ENCODE peak calls at places on chromosome 11, in ten cellular contexts. R is activated CD4-positive, CD25-positive, alpha-beta regulatory T cell treated with anti-CD3 and anti-CD28 coated beads, Interleukin-2, amount 50 U/mL, for 72 hours; L is AG09309; A is stimulated activated CD8-positive, alpha-beta memory T cell treated with anti-CD3 and anti-CD28 coated beads, Interleukin-15, amount 100 ng/mL, for 48 hours; C is T-cell; J is nucleus accumbens; K is GM19239; B is AG08395; Y is mesendoderm; U is osteocyte. I is an unnamed sample.

GRCh38 chr11:19259487-19260345 is 19.0 kb upstream of the E2F8 start:
- DNase-seq in L (no peak), B (peak), Y (peak), A (peak), K (peak), U (no peak), J (peak), C (peak), R (peak), I (no peak)

GRCh38 chr11:130216591-130217132 is 57.1 kb downstream of the ST14 start:
- DNase-seq in A (no peak), B (no peak), U (peak), Y (no peak), L (no peak), K (no peak), R (no peak), C (no peak), J (no peak), I (peak)

GRCh38 chr11:125223901-125224331 is 59.4 kb downstream of the PKNOX2 start:
- DNase-seq in R (no peak), U (no peak), A (no peak), J (no peak), K (no peak), C (no peak), Y (no peak), B (no peak), L (no peak), I (no peak)

GRCh38 chr11:22828373-22828772 is 1.2 kb downstream of the SVIP start:
- DNase-seq in U (no peak), L (no peak), J (no peak), C (no peak), K (no peak), Y (no peak), A (no peak), B (no peak), R (no peak), I (no peak)

GRCh38 chr11:75523189-75523588 is 2.6 kb downstream of the GDPD5 start:
- DNase-seq in J (no peak), C (no peak), A (no peak), U (no peak), L (no peak), Y (no peak), B (no peak), R (no peak), K (no peak), I (no peak)

GRCh38 chr11:104525416-104525815 is 361.5 kb upstream of the PDGFD start:
- DNase-seq in K (no peak), J (no peak), B (no peak), C (no peak), R (no peak), U (no peak), L (no peak), Y (no peak), A (no peak), I (no peak)

GRCh38 chr11:67117667-67118058 is 1.4 kb upstream of the KDM2A start:
- DNase-seq in R (peak), U (no peak), L (no peak), A (no peak), Y (peak), K (no peak), J (no peak), C (peak), B (peak), I (no peak)

GRCh38 chr11:94544582-94544831 is 786 bp downstream of the FUT4 start:
- DNase-seq in B (no peak), C (no peak), U (no peak), Y (peak), A (no peak), K (no peak), L (no peak), J (no peak), R (no peak), I (no peak)

GRCh38 chr11:122215244-122215992 is 99.4 kb upstream of the BLID start:
- DNase-seq in J (peak), Y (peak), L (peak), B (peak), U (peak), C (no peak), A (no peak), R (peak), K (peak), I (peak)

GRCh38 chr11:110599207-110599606 is 113.0 kb downstream of the ARHGAP20 start:
- DNase-seq in U (no peak), L (no peak), K (no peak), A (no peak), C (no peak), R (no peak), Y (no peak), B (no peak), J (no peak), I (no peak)

GRCh38 chr11:76523147-76523546 is 78.3 kb downstream of the EMSY start:
- DNase-seq in A (no peak), R (no peak), J (no peak), Y (peak), L (no peak), C (no peak), U (no peak), K (no peak), B (no peak), I (no peak)

GRCh38 chr11:90629251-90629806 is 406.5 kb upstream of the CHORDC1 start:
- DNase-seq in Y (no peak), U (no peak), J (no peak), B (no peak), L (no peak), K (no peak), A (no peak), R (no peak), C (no peak), I (no peak)

GRCh38 chr11:35622070-35622469 is 3.8 kb downstream of the FJX1 start:
- DNase-seq in L (peak), K (no peak), U (no peak), B (peak), C (no peak), A (no peak), Y (peak), R (no peak), J (no peak), I (no peak)

GRCh38 chr11:57514538-57515331 is 767 bp downstream of the SLC43A1 start:
- DNase-seq in J (no peak), R (peak), B (peak), A (peak), U (no peak), K (peak), L (no peak), Y (peak), C (peak), I (no peak)

GRCh38 chr11:28913883-28914282 is 805.7 kb downstream of the METTL15 start:
- DNase-seq in R (no peak), J (no peak), L (no peak), Y (no peak), U (no peak), A (no peak), K (no peak), B (no peak), C (no peak), I (no peak)

GRCh38 chr11:28674432-28675076 is 566.4 kb downstream of the METTL15 start:
- DNase-seq in Y (peak), C (no peak), L (peak), R (no peak), A (no peak), B (peak), K (no peak), U (no peak), J (no peak), I (no peak)

GRCh38 chr11:69662021-69662698 is 13.0 kb downstream of the LTO1 start:
- DNase-seq in J (no peak), A (no peak), C (no peak), Y (peak), U (no peak), R (no peak), K (no peak), L (no peak), B (no peak), I (no peak)

GRCh38 chr11:68749501-68750196 is 1.7 kb downstream of the TESMIN start:
- DNase-seq in L (no peak), C (no peak), K (no peak), R (no peak), J (no peak), Y (peak), A (no peak), U (no peak), B (no peak), I (no peak)

GRCh38 chr11:62432695-62433094 is 13.9 kb downstream of the SCGB1A1 start:
- DNase-seq in Y (no peak), A (no peak), B (no peak), R (no peak), J (no peak), C (no peak), K (no peak), U (no peak), L (no peak), I (no peak)

GRCh38 chr11:33500331-33500730 is 200.3 kb downstream of the C11orf91 start:
- DNase-seq in R (no peak), Y (no peak), J (no peak), K (no peak), L (no peak), B (no peak), C (no peak), A (no peak), U (no peak), I (no peak)

GRCh38 chr11:64331569-64332371 is 8.2 kb upstream of the CCDC88B start:
- DNase-seq in A (peak), J (no peak), K (peak), L (peak), R (peak), Y (peak), C (peak), B (peak), U (no peak), I (no peak)